ENCODE peak calls at places on chromosomes 1 and 21, in four cellular contexts. N is iris pigment epithelial cell, C is T-cell, K is head of caudate nucleus. Y is an unnamed sample.

GRCh38 chr1:151311589-151312331 is 15.5 kb downstream of the PI4KB start:
- DNase-seq in N (peak), C (peak), K (peak), Y (no peak)

GRCh38 chr1:31691951-31692350 is 11.9 kb downstream of the COL16A1 start:
- DNase-seq in N (no peak), C (no peak), K (no peak), Y (no peak)

GRCh38 chr1:215018555-215018954 is 64.0 kb upstream of the KCNK2 start:
- DNase-seq in N (peak), C (no peak), K (no peak), Y (no peak)

GRCh38 chr1:12180315-12180714 is 13.5 kb downstream of the TNFRSF1B start:
- DNase-seq in N (no peak), C (no peak), K (peak), Y (no peak)

GRCh38 chr1:155125511-155125945 is 2.1 kb upstream of the EFNA1 start:
- DNase-seq in N (no peak), C (no peak), K (no peak), Y (no peak)

GRCh38 chr1:226730064-226730463 is 9.0 kb downstream of the ITPKB start:
- DNase-seq in N (no peak), C (no peak), K (no peak), Y (no peak)

GRCh38 chr21:26077523-26077922 is 93.0 kb downstream of the APP start:
- DNase-seq in N (no peak), C (no peak), K (no peak), Y (no peak)

GRCh38 chr1:26029054-26029863 is 7.7 kb downstream of the EXTL1 start:
- DNase-seq in N (no peak), C (no peak), K (no peak), Y (no peak)

GRCh38 chr1:154190550-154190949 is 1.4 kb downstream of the TPM3 start:
- DNase-seq in N (peak), C (no peak), K (no peak), Y (no peak)

GRCh38 chr1:85225624-85226380 is 25.0 kb upstream of the SYDE2 start:
- DNase-seq in N (peak), C (no peak), K (no peak), Y (no peak)

GRCh38 chr1:210402560-210402959 is 73.9 kb downstream of the HHAT start:
- DNase-seq in N (no peak), C (no peak), K (no peak), Y (no peak)

GRCh38 chr1:66676616-66677298 is 75.5 kb upstream of the DYNLT5 start:
- DNase-seq in N (peak), C (no peak), K (no peak), Y (no peak)

GRCh38 chr1:73862343-73862742 is 335.6 kb downstream of the LRRIQ3 start:
- DNase-seq in N (no peak), C (no peak), K (no peak), Y (no peak)

GRCh38 chr1:93304716-93305138 is 41.0 kb upstream of the DR1 start:
- DNase-seq in N (peak), C (peak), K (peak), Y (peak)

GRCh38 chr1:26321315-26322041 is 3.7 kb downstream of the CD52 start:
- DNase-seq in N (peak), C (peak), K (peak), Y (peak)

GRCh38 chr1:35570589-35571137 is 2.5 kb upstream of the TFAP2E start:
- DNase-seq in N (no peak), C (no peak), K (no peak), Y (no peak)